ENCODE peak calls at places on chromosome 3, in seven cellular contexts. One of them, this sample, is unnamed.

GRCh38 chr3:70488131-70488530 is 175.7 kb upstream of the MDFIC2 start:
- DNase-seq in pons: no peak
- DNase-seq in astrocyte of the spinal cord: peak
- DNase-seq in endothelial cell of umbilical vein: peak
- DNase-seq in NCI-H69: no peak
- DNase-seq in activated naive CD4-positive, alpha-beta T cell: no peak
- DNase-seq in stimulated activated CD8-positive, alpha-beta memory T cell treated with anti-CD3 and anti-CD28 coated beads, Interleukin-15, amount 100 ng/mL, for 4 hours: no peak
- DNase-seq in this sample: no peak

GRCh38 chr3:147521646-147522045 is 112.5 kb downstream of the ZIC1 start:
- DNase-seq in astrocyte of the spinal cord: peak
- DNase-seq in activated naive CD4-positive, alpha-beta T cell: no peak
- DNase-seq in stimulated activated CD8-positive, alpha-beta memory T cell treated with anti-CD3 and anti-CD28 coated beads, Interleukin-15, amount 100 ng/mL, for 4 hours: no peak
- DNase-seq in NCI-H69: no peak
- DNase-seq in endothelial cell of umbilical vein: peak
- DNase-seq in pons: no peak
- DNase-seq in this sample: peak

GRCh38 chr3:72346526-72346926 is 501.7 kb downstream of the SHQ1 start:
- DNase-seq in pons: no peak
- DNase-seq in stimulated activated CD8-positive, alpha-beta memory T cell treated with anti-CD3 and anti-CD28 coated beads, Interleukin-15, amount 100 ng/mL, for 4 hours: no peak
- DNase-seq in NCI-H69: no peak
- DNase-seq in endothelial cell of umbilical vein: peak
- DNase-seq in astrocyte of the spinal cord: peak
- DNase-seq in activated naive CD4-positive, alpha-beta T cell: no peak
- DNase-seq in this sample: peak

GRCh38 chr3:129502641-129503386 is 25.6 kb upstream of the RHO start:
- DNase-seq in activated naive CD4-positive, alpha-beta T cell: no peak
- DNase-seq in NCI-H69: peak
- DNase-seq in stimulated activated CD8-positive, alpha-beta memory T cell treated with anti-CD3 and anti-CD28 coated beads, Interleukin-15, amount 100 ng/mL, for 4 hours: no peak
- DNase-seq in endothelial cell of umbilical vein: no peak
- DNase-seq in pons: no peak
- DNase-seq in astrocyte of the spinal cord: no peak
- DNase-seq in this sample: no peak

GRCh38 chr3:152835311-152836102 is 576 bp downstream of the P2RY1 start:
- DNase-seq in pons: peak
- DNase-seq in astrocyte of the spinal cord: peak
- DNase-seq in activated naive CD4-positive, alpha-beta T cell: no peak
- DNase-seq in stimulated activated CD8-positive, alpha-beta memory T cell treated with anti-CD3 and anti-CD28 coated beads, Interleukin-15, amount 100 ng/mL, for 4 hours: no peak
- DNase-seq in endothelial cell of umbilical vein: peak
- DNase-seq in NCI-H69: peak
- DNase-seq in this sample: peak

GRCh38 chr3:155548194-155548593 is 196.7 kb downstream of the PLCH1 start:
- DNase-seq in activated naive CD4-positive, alpha-beta T cell: no peak
- DNase-seq in pons: no peak
- DNase-seq in stimulated activated CD8-positive, alpha-beta memory T cell treated with anti-CD3 and anti-CD28 coated beads, Interleukin-15, amount 100 ng/mL, for 4 hours: no peak
- DNase-seq in astrocyte of the spinal cord: no peak
- DNase-seq in endothelial cell of umbilical vein: no peak
- DNase-seq in NCI-H69: no peak
- DNase-seq in this sample: no peak

GRCh38 chr3:45950686-45951600 is 7.7 kb downstream of the CXCR6 start:
- DNase-seq in pons: no peak
- DNase-seq in astrocyte of the spinal cord: no peak
- DNase-seq in endothelial cell of umbilical vein: no peak
- DNase-seq in activated naive CD4-positive, alpha-beta T cell: no peak
- DNase-seq in NCI-H69: no peak
- DNase-seq in stimulated activated CD8-positive, alpha-beta memory T cell treated with anti-CD3 and anti-CD28 coated beads, Interleukin-15, amount 100 ng/mL, for 4 hours: peak
- DNase-seq in this sample: no peak

GRCh38 chr3:151869186-151869585 is 4.3 kb upstream of the SUCNR1 start:
- DNase-seq in astrocyte of the spinal cord: no peak
- DNase-seq in endothelial cell of umbilical vein: no peak
- DNase-seq in stimulated activated CD8-positive, alpha-beta memory T cell treated with anti-CD3 and anti-CD28 coated beads, Interleukin-15, amount 100 ng/mL, for 4 hours: no peak
- DNase-seq in activated naive CD4-positive, alpha-beta T cell: no peak
- DNase-seq in NCI-H69: peak
- DNase-seq in pons: no peak
- DNase-seq in this sample: no peak

GRCh38 chr3:10356461-10356897 is 35.6 kb upstream of the SEC13 start:
- DNase-seq in pons: no peak
- DNase-seq in endothelial cell of umbilical vein: no peak
- DNase-seq in stimulated activated CD8-positive, alpha-beta memory T cell treated with anti-CD3 and anti-CD28 coated beads, Interleukin-15, amount 100 ng/mL, for 4 hours: no peak
- DNase-seq in astrocyte of the spinal cord: peak
- DNase-seq in NCI-H69: peak
- DNase-seq in activated naive CD4-positive, alpha-beta T cell: no peak
- DNase-seq in this sample: no peak

GRCh38 chr3:186025161-186025560 is 83.7 kb downstream of the ETV5 start:
- DNase-seq in activated naive CD4-positive, alpha-beta T cell: no peak
- DNase-seq in pons: no peak
- DNase-seq in NCI-H69: no peak
- DNase-seq in astrocyte of the spinal cord: peak
- DNase-seq in stimulated activated CD8-positive, alpha-beta memory T cell treated with anti-CD3 and anti-CD28 coated beads, Interleukin-15, amount 100 ng/mL, for 4 hours: no peak
- DNase-seq in endothelial cell of umbilical vein: peak
- DNase-seq in this sample: peak